ENCODE peak calls at places on chromosome 2, in five cellular contexts. D is OCI-LY7; L is cardiac muscle cell; C is ovary; S is effector memory CD4-positive, alpha-beta T cell. N is an unnamed sample. For H3K36me3, the result is how much of the 10 kb centered on the place peaks cover.

GRCh38 chr2:116917196-116917595 is 897.3 kb upstream of the DDX18 start:
- DNase-seq in L (no peak), C (no peak), S (no peak), D (no peak), N (no peak)

GRCh38 chr2:47056374-47056773 is 98.7 kb downstream of the STPG4 start:
- DNase-seq in L (no peak), C (peak), S (no peak), D (no peak), N (no peak)

GRCh38 chr2:187552959-187553681 is 1.1 kb downstream of the TFPI start:
- DNase-seq in L (no peak), S (no peak), D (no peak), C (no peak), N (no peak)

GRCh38 chr2:26541401-26542193 is 63.7 kb upstream of the OTOF start:
- DNase-seq in L (no peak), S (no peak), C (no peak), D (no peak), N (no peak)

GRCh38 chr2:58950795-58951462 is 709.8 kb upstream of the FANCL start:
- DNase-seq in C (no peak), L (no peak), D (no peak), S (no peak), N (no peak)

GRCh38 chr2:79162801-79163200 is 3.2 kb upstream of the REG3A start:
- DNase-seq in D (no peak), S (no peak), L (no peak), C (no peak), N (no peak)

GRCh38 chr2:134944975-134945374 is 26.4 kb downstream of the CCNT2 start:
- DNase-seq in L (no peak), D (no peak), C (no peak), S (no peak), N (no peak)

GRCh38 chr2:145752091-145752806 is 1232.3 kb upstream of the ZEB2 start:
- DNase-seq in C (no peak), D (peak), L (peak), S (no peak), N (no peak)

GRCh38 chr2:9347411-9347853 is 75.9 kb downstream of the ITGB1BP1 start:
- DNase-seq in D (no peak), S (no peak), L (no peak), C (no peak), N (no peak)

GRCh38 chr2:231707625-231708049 is 688 bp upstream of the PTMA start:
- DNase-seq in C (peak), L (peak), S (no peak), D (no peak), N (peak)

DNA sequence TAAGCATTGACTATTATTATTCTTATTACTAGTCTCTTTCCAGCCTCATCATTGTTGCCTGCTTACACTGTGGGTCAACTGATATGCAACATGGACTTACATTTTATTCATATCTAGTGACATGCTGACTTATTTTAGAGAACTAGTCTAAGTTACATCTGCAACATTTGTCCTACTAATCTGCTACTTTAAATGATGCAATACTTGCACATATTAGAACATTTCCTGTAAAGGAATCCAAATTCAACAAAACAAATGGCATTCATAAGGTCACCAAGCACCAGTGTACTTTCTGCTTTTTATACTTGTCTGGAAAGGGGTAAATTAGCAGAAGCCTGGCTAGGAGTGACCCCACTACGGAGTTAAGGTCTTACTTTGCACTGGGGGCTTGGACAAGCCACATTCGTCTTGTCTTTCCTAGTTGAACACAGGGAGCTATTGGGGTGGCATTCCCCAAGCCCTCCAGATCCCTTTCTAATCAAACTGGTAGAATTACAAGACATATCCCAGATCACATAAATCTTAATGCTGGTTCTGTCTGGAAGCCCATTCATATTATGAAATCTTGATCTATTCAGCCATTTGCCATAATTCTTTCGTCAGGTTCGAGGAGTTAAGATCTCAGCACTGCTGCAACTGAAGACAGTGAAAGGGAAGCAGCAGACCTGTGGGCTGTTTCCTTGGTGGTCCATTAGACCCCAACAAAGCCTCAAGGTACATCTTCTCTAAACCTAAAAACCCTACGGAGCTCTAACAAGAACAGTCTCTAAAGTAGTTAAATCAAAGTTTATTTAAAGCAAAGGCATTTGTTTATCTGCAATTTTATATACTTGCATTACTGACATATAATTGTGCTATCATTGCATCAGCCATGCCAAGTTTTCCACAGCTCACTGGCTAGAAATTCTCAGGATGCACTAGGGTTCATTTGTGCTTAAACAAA is 49.9 kb upstream of the RTN4 start:
- DNase-seq in L (no peak), S (no peak), D (peak), C (no peak), N (no peak)
- H3K27ac ChIP-seq in L (no peak), S (no peak), D (peak), C (no peak), N (no peak)

GRCh38 chr2:197399887-197400540 is 34.8 kb downstream of the SF3B1 start:
- DNase-seq in S (no peak), D (no peak), C (no peak), L (no peak), N (no peak)
- H3K36me3 ChIP-seq in S (half or more), D (half or more), C (under half), L (half or more), N (half or more)

DNA sequence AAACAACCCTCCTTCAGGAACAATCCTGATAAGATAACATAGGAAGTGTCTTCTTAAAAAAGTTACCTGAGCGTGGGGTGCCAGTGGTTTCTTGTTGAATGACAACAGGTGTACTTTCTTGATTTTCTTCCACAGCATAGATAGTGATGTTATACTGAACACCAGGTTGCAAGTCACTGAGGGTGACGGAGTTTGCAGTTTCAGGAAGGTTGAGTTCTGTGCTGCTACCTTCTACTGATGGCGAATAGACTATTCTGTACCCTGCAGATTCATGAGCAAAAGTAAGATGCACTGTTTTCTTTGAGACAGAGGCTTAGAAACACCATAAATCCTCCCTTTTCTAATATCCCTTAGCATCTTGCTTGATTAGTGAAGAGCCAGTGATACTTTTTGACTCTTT is 28.8 kb downstream of the FN1 start:
- DNase-seq in C (no peak), L (no peak), D (no peak), S (no peak), N (no peak)
- H3K27ac ChIP-seq in C (no peak), L (no peak), D (no peak), S (no peak), N (no peak)

DNA sequence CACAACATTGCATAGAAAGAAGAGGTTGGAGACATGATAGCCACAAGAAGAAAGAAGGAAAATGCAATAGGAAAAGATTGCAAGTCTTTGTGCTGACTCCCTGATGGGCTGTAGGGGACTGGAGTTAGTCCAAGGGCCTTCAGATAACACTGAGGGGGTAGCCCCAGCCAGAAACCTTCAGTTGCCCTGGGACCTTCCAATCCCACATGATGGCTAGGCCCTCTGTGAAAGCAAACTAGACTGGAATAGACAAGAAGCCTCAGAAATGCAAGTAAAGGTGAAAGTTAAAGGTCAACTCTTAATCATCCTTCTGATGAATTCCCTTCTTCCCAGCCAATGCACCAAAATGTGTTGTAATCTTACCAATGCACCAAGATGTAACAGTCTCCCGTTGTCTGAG is 19.2 kb downstream of the CMPK2 start:
- DNase-seq in C (no peak), S (no peak), D (no peak), L (no peak), N (no peak)
- H3K36me3 ChIP-seq in C (under half), S (under half), D (under half), L (under half), N (under half)

DNA sequence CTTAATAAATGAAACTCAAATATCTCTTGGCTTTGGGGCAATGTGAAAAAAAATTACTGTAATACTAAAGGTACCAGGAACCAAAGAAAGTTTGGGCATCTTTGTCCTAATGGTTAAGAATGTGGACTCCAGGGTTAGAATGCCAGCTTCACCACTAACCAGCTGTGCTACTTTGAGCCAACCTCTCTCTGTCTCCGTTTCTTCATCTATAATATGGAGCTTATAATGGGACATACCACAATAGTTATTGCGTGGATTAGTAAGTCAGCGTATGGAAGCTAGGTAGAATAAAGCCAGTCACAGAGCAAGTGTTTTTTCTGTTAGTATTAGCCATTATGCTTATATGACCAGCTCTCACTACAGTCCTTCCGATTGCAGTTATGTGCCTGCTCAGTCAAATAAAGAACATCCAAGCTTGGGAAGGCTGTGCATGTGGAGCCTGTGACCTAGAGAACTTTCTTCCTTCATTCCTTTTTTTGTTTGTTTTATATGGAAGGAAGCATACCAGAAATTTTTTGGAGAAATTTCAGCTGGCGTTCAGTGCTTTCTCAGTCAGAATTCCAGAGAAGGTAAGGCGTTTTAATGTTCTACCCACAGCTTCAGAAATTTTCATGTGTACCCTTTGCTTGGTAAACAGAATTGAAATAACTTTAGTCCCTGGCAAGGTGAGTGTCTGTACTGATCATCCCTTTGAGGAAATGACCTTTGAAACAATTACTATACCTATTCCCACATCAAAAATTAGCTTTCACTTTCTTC is 114.0 kb upstream of the RND3 start:
- DNase-seq in D (no peak), S (no peak), L (no peak), C (no peak), N (no peak)
- H3K27ac ChIP-seq in D (no peak), S (no peak), L (no peak), C (no peak), N (no peak)

GRCh38 chr2:101843471-101843870 is 146.0 kb downstream of the MAP4K4 start:
- DNase-seq in L (no peak), C (no peak), D (no peak), S (no peak), N (no peak)

GRCh38 chr2:101843048-101843447 is 145.5 kb downstream of the MAP4K4 start:
- DNase-seq in S (no peak), D (no peak), L (no peak), C (peak), N (no peak)

GRCh38 chr2:101841679-101842327 is 144.3 kb downstream of the MAP4K4 start:
- DNase-seq in S (no peak), L (no peak), D (no peak), C (no peak), N (no peak)

GRCh38 chr2:101844055-101844635 is 146.6 kb downstream of the MAP4K4 start:
- DNase-seq in D (no peak), S (no peak), L (no peak), C (no peak), N (no peak)

DNA sequence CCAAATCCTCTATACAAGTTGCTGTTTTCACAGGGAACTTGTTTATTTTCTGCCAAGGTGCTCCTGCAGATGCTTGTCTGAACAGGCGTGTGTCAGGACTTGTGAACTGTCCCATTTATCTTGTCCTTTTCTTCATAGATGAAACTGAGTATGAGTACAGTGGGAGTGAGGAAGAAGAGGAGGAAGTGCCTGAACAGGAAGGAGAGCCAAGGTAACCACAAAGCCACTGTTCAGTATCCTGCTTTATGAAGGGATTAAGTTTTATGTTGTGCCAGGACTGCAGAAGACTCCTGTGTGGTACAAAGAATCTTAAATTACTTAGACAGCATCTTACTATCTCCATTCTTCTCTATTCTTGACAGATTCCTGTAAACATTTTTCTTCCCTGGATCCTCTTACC is 145.0 kb downstream of the MAP4K4 start:
- DNase-seq in S (no peak), D (no peak), L (no peak), C (no peak), N (no peak)
- H3K36me3 ChIP-seq in S (half or more), D (half or more), L (half or more), C (under half), N (half or more)

GRCh38 chr2:158741631-158742030 is 53.5 kb upstream of the DAPL1 start:
- DNase-seq in D (no peak), C (no peak), S (no peak), L (peak), N (no peak)

GRCh38 chr2:158745067-158745865 is 49.9 kb upstream of the DAPL1 start:
- DNase-seq in C (peak), L (peak), S (no peak), D (peak), N (peak)

GRCh38 chr2:158742536-158742935 is 52.6 kb upstream of the DAPL1 start:
- DNase-seq in L (no peak), S (no peak), C (no peak), D (no peak), N (no peak)

GRCh38 chr2:158743899-158744298 is 51.2 kb upstream of the DAPL1 start:
- DNase-seq in D (no peak), L (no peak), C (peak), S (no peak), N (no peak)

GRCh38 chr2:158743466-158743865 is 51.7 kb upstream of the DAPL1 start:
- DNase-seq in L (no peak), S (no peak), D (no peak), C (peak), N (no peak)
- H3K27ac ChIP-seq in L (no peak), S (no peak), D (no peak), C (no peak), N (no peak)

GRCh38 chr2:73862987-73863386 is 29.8 kb upstream of the ACTG2 start:
- DNase-seq in C (no peak), L (no peak), S (no peak), D (no peak), N (no peak)
- H3K36me3 ChIP-seq in C (under half), L (under half), S (under half), D (half or more), N (half or more)

DNA sequence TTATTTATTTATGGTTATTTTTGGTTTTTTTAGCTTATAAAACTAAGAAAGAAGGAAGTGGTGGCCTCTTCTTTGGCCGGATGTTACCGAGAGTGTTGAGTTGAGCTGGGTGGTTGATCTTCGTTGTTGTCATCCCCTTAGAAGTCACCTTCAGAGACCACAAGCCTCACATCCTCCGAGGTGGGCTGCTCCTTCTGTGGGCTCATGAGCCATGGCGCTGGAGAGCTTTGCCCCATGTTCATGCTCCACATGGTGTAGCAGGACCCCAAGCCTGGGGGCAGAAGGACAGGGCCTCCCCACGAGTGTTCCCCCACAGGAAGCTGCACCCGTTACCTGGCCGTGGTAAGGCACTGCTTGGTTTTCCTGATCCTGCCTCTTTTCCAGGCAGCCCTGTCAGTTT is 23.4 kb downstream of the SNTG2 start:
- DNase-seq in C (no peak), S (no peak), D (peak), L (no peak), N (no peak)
- H3K27ac ChIP-seq in C (no peak), S (no peak), D (no peak), L (no peak), N (no peak)

GRCh38 chr2:207055254-207055653 is 110.5 kb downstream of the KLF7 start:
- DNase-seq in C (no peak), D (no peak), L (no peak), S (no peak), N (no peak)
- H3K36me3 ChIP-seq in C (under half), D (under half), L (under half), S (under half), N (under half)

N was measured in CD4-positive, CD25-positive, alpha-beta regulatory T cell.